ENCODE peak calls at places on chromosome 12, in nine cellular contexts. Z is activated CD8-positive, alpha-beta memory T cell treated with anti-CD3 and anti-CD28 coated beads for 1 hour; X is PC-3; M is GM12865; A is stimulated activated CD4-positive, alpha-beta T cell treated with anti-CD3 and anti-CD28 coated beads, Interleukin-12 subunit alpha, Interleukin-12 subunit beta, amount 100 ng/mL, for 48 hours; I is CD8-positive, alpha-beta T cell; P is DMS79; L is HEK293T; B is central memory CD4-positive, alpha-beta T cell. W is an unnamed sample.

GRCh38 chr12:27003421-27004311 is 10.5 kb downstream of the TM7SF3 start:
- DNase-seq in M (no peak), A (no peak), L (no peak), Z (no peak), P (no peak), I (no peak), B (no peak), X (peak), W (peak)

GRCh38 chr12:132030367-132031038 is 80.8 kb downstream of the EP400 start:
- DNase-seq in B (no peak), A (no peak), M (no peak), L (no peak), I (no peak), Z (no peak), X (peak), P (no peak), W (no peak)

GRCh38 chr12:105228494-105228893 is 7.5 kb downstream of the APPL2 start:
- DNase-seq in X (no peak), A (no peak), P (no peak), B (no peak), L (no peak), M (no peak), I (no peak), Z (no peak), W (no peak)

GRCh38 chr12:117161460-117162166 is 28.7 kb downstream of the FBXO21 start:
- DNase-seq in I (no peak), B (no peak), P (no peak), A (no peak), M (no peak), X (no peak), L (no peak), Z (no peak), W (no peak)

GRCh38 chr12:55972906-55973597 is 826 bp upstream of the RAB5B start:
- DNase-seq in A (no peak), Z (no peak), M (peak), I (no peak), B (no peak), X (no peak), L (no peak), P (no peak), W (peak)

GRCh38 chr12:25710149-25710548 is 157.1 kb upstream of the LMNTD1 start:
- DNase-seq in I (no peak), P (no peak), X (no peak), A (no peak), M (no peak), B (no peak), L (no peak), Z (no peak), W (no peak)

GRCh38 chr12:122081697-122082221 is 3.2 kb downstream of the MLXIP start:
- DNase-seq in X (peak), L (no peak), A (no peak), Z (no peak), M (peak), I (peak), P (peak), B (peak), W (no peak)

GRCh38 chr12:96876966-96877365 is 30.1 kb upstream of the NEDD1 start:
- DNase-seq in L (no peak), I (no peak), A (no peak), X (peak), M (no peak), Z (no peak), P (no peak), B (no peak), W (no peak)

GRCh38 chr12:53474819-53475218 is 22.9 kb downstream of the PCBP2 start:
- DNase-seq in I (no peak), X (no peak), M (no peak), L (no peak), B (no peak), P (no peak), A (no peak), Z (no peak), W (no peak)

GRCh38 chr12:5556033-5556614 is 124.2 kb downstream of the NTF3 start:
- DNase-seq in P (no peak), L (peak), A (peak), Z (no peak), M (peak), X (peak), B (no peak), I (no peak), W (peak)

W was measured in HT-29.